ENCODE peak calls at places on chromosomes 1 and 21, in ten cellular contexts. C is AG04450, V is dorsolateral prefrontal cortex, Z is adrenal gland, I is left ventricle myocardium inferior, U is retinal pigment epithelial cell, H is endothelial cell, T is fibroblast of lung, O is HFF-Myc, L is cardiac muscle cell. J is an unnamed sample.

GRCh38 chr1:83857108-83857507 is 141.8 kb downstream of the TTLL7 start:
- DNase-seq in T (peak), V (no peak), C (no peak), Z (no peak), I (no peak), L (peak), O (peak), H (no peak), U (peak), J (no peak)

GRCh38 chr1:150186789-150187559 is 37.3 kb downstream of the PLEKHO1 start:
- DNase-seq in H (no peak), V (no peak), L (peak), U (no peak), I (no peak), O (no peak), C (no peak), T (peak), Z (peak), J (no peak)

GRCh38 chr1:65948609-65949229 is 156.0 kb downstream of the PDE4B start:
- DNase-seq in Z (peak), V (no peak), I (no peak), H (peak), U (no peak), T (peak), L (no peak), O (no peak), C (no peak), J (no peak)

GRCh38 chr1:203039609-203040517 is 13.6 kb downstream of the PPFIA4 start:
- DNase-seq in U (no peak), I (peak), C (no peak), L (peak), T (no peak), Z (no peak), H (peak), V (no peak), O (no peak), J (no peak)

GRCh38 chr1:91526496-91526895 is 25.8 kb downstream of the CDC7 start:
- DNase-seq in H (no peak), O (peak), L (no peak), V (no peak), Z (no peak), U (peak), I (no peak), T (peak), C (peak), J (no peak)

GRCh38 chr1:186828612-186829542 is at the start of gene PLA2G4A:
- DNase-seq in I (peak), H (peak), Z (peak), O (peak), V (no peak), T (peak), L (peak), U (peak), C (no peak), J (peak)

GRCh38 chr1:103156966-103157365 is 48.6 kb upstream of the COL11A1 start:
- DNase-seq in H (no peak), U (no peak), V (no peak), I (no peak), O (no peak), Z (no peak), T (no peak), L (no peak), C (no peak), J (peak)

GRCh38 chr21:34565238-34565637 is 49.7 kb downstream of the RCAN1 start:
- DNase-seq in T (no peak), H (no peak), I (no peak), Z (no peak), V (no peak), U (no peak), O (no peak), C (no peak), L (no peak), J (no peak)

GRCh38 chr1:97340951-97341350 is 579.9 kb downstream of the DPYD start:
- DNase-seq in V (no peak), H (no peak), U (peak), L (no peak), T (peak), C (no peak), I (no peak), O (peak), Z (no peak), J (no peak)

GRCh38 chr1:241592273-241592958 is 47.8 kb downstream of the CHML start:
- DNase-seq in H (no peak), O (no peak), Z (no peak), T (no peak), L (no peak), V (no peak), I (no peak), U (no peak), C (no peak), J (peak)

GRCh38 chr1:183330335-183330734 is 87.8 kb downstream of the NMNAT2 start:
- DNase-seq in O (no peak), U (no peak), Z (no peak), H (no peak), L (no peak), C (no peak), T (no peak), I (no peak), V (no peak), J (no peak)

GRCh38 chr1:89516055-89516454 is 8.6 kb upstream of the LRRC8B start:
- DNase-seq in H (no peak), Z (no peak), I (no peak), C (no peak), V (no peak), U (no peak), O (peak), T (peak), L (no peak), J (peak)

GRCh38 chr1:42922687-42923366 is 35.8 kb downstream of the SLC2A1 start:
- DNase-seq in U (no peak), L (peak), O (no peak), I (no peak), H (peak), V (no peak), C (no peak), Z (peak), T (peak), J (peak)

GRCh38 chr21:45132841-45133573 is 58.6 kb downstream of the ADARB1 start:
- DNase-seq in H (no peak), U (no peak), L (no peak), C (no peak), O (no peak), V (no peak), Z (no peak), T (peak), I (no peak), J (no peak)

GRCh38 chr1:6280761-6281451 is 20.0 kb upstream of the GPR153 start:
- DNase-seq in I (no peak), C (no peak), H (peak), L (peak), V (no peak), Z (peak), T (peak), U (no peak), O (no peak), J (no peak)
- TF ChIP-seq CTCF in I (peak), C (peak), H (peak), L (peak), V (peak), Z (peak), T (peak), U (peak), O (peak), J (peak)

GRCh38 chr1:16026723-16027484 is 5.1 kb downstream of the CLCNKA start:
- DNase-seq in L (peak), C (no peak), T (no peak), V (no peak), H (peak), O (peak), U (no peak), I (no peak), Z (no peak), J (no peak)
- TF ChIP-seq CTCF in L (no peak), C (no peak), T (no peak), V (no peak), H (no peak), O (no peak), U (no peak), I (no peak), Z (no peak), J (no peak)

GRCh38 chr1:17119076-17119743 is at the start of gene PADI2:
- DNase-seq in U (no peak), L (peak), T (peak), I (peak), Z (peak), H (peak), C (no peak), O (no peak), V (peak), J (no peak)
- TF ChIP-seq CTCF in U (no peak), L (no peak), T (no peak), I (no peak), Z (no peak), H (no peak), C (no peak), O (no peak), V (no peak), J (no peak)

GRCh38 chr1:204206121-204206520 is 7.7 kb downstream of the GOLT1A start:
- DNase-seq in C (no peak), V (no peak), H (no peak), Z (no peak), L (no peak), I (no peak), O (no peak), T (no peak), U (no peak), J (no peak)
- TF ChIP-seq CTCF in C (peak), V (no peak), H (no peak), Z (no peak), L (no peak), I (no peak), O (no peak), T (no peak), U (peak), J (no peak)

DNA sequence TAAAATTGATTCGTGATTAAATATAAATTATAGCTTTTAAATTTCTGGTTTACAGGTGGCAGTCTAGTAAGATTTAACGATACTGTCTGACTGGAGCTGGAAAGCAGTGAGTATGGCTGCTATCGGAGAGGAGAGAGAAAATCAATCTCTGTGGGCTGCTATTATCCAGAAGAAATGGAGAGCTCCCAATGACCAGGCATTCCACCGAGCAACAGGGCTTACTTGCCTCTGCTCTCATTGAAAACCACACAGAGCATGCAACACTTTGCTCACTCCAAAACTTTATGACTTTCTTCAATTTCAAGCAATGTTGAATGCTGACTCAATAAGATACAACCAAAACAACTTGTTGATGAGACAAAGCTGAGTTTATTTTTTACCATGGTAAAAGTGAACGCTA is 337.0 kb upstream of the NCAM2 start:
- DNase-seq in L (no peak), V (no peak), H (no peak), O (no peak), U (no peak), Z (no peak), C (no peak), I (no peak), T (no peak), J (no peak)
- TF ChIP-seq CTCF in L (no peak), V (no peak), H (no peak), O (no peak), U (no peak), Z (no peak), C (no peak), I (no peak), T (no peak), J (no peak)